ENCODE peak calls at places on chromosomes 3 and 15, in four cellular contexts. One of them, this sample, is unnamed.

GRCh38 chr15:60379466-60380274 is 18.1 kb downstream of the ANXA2 start:
- DNase-seq in WTC11: no peak
- DNase-seq in psoas muscle: no peak
- DNase-seq in fibroblast of the conjunctiva: peak; percentile 76
- DNase-seq in this sample: peak; percentile 84

GRCh38 chr3:126528800-126529541 is 5.0 kb downstream of the CHST13 start:
- DNase-seq in fibroblast of the conjunctiva: peak; percentile 12
- DNase-seq in WTC11: no peak
- DNase-seq in psoas muscle: no peak
- DNase-seq in this sample: no peak

GRCh38 chr3:147191795-147192385 is 214.5 kb downstream of the ZIC4 start:
- DNase-seq in WTC11: peak; percentile 46
- DNase-seq in fibroblast of the conjunctiva: peak; percentile 59
- DNase-seq in psoas muscle: no peak
- DNase-seq in this sample: peak; percentile 68

GRCh38 chr3:194298331-194299227 is 52.5 kb downstream of the CPN2 start:
- DNase-seq in WTC11: no peak
- DNase-seq in psoas muscle: peak; percentile 10
- DNase-seq in fibroblast of the conjunctiva: no peak
- DNase-seq in this sample: no peak

GRCh38 chr3:175238848-175239247 is 379.7 kb downstream of the NAALADL2 start:
- DNase-seq in WTC11: no peak
- DNase-seq in fibroblast of the conjunctiva: no peak
- DNase-seq in psoas muscle: no peak
- DNase-seq in this sample: no peak

GRCh38 chr15:70051948-70052633 is 45.6 kb downstream of the TLE3 start:
- DNase-seq in fibroblast of the conjunctiva: no peak
- DNase-seq in psoas muscle: no peak
- DNase-seq in WTC11: no peak
- DNase-seq in this sample: no peak

GRCh38 chr3:33273628-33274027 is 3.6 kb upstream of the FBXL2 start:
- DNase-seq in fibroblast of the conjunctiva: no peak
- DNase-seq in WTC11: no peak
- DNase-seq in psoas muscle: no peak
- DNase-seq in this sample: no peak

GRCh38 chr15:85621096-85621495 is 173.6 kb downstream of the KLHL25 start:
- DNase-seq in psoas muscle: no peak
- DNase-seq in fibroblast of the conjunctiva: no peak
- DNase-seq in WTC11: no peak
- DNase-seq in this sample: no peak

GRCh38 chr3:127702151-127702578 is 29.4 kb downstream of the ABTB1 start:
- DNase-seq in psoas muscle: peak; percentile 78
- DNase-seq in fibroblast of the conjunctiva: no peak
- DNase-seq in WTC11: no peak
- DNase-seq in this sample: no peak

GRCh38 chr3:54988302-54989022 is 60.6 kb upstream of the LRTM1 start:
- DNase-seq in psoas muscle: peak; percentile 33
- DNase-seq in fibroblast of the conjunctiva: peak; percentile 84
- DNase-seq in WTC11: no peak
- DNase-seq in this sample: no peak

GRCh38 chr15:43134157-43134637 is 811 bp downstream of the TMEM62 start:
- DNase-seq in psoas muscle: no peak
- DNase-seq in fibroblast of the conjunctiva: no peak
- DNase-seq in WTC11: no peak
- DNase-seq in this sample: no peak

GRCh38 chr15:35252351-35252865 is 167.3 kb upstream of the NANOGP8 start:
- DNase-seq in psoas muscle: no peak
- DNase-seq in WTC11: no peak
- DNase-seq in fibroblast of the conjunctiva: no peak
- DNase-seq in this sample: no peak

GRCh38 chr3:141709126-141709770 is 28.9 kb upstream of the RNF7 start:
- DNase-seq in fibroblast of the conjunctiva: no peak
- DNase-seq in psoas muscle: no peak
- DNase-seq in WTC11: no peak
- DNase-seq in this sample: no peak

GRCh38 chr3:21835266-21835665 is 84.3 kb upstream of the ZNF385D start:
- DNase-seq in WTC11: no peak
- DNase-seq in fibroblast of the conjunctiva: peak; percentile 9
- DNase-seq in psoas muscle: no peak
- DNase-seq in this sample: no peak

GRCh38 chr3:81743096-81744025 is 18.1 kb downstream of the GBE1 start:
- DNase-seq in fibroblast of the conjunctiva: peak; percentile 95
- DNase-seq in psoas muscle: no peak
- DNase-seq in WTC11: no peak
- DNase-seq in this sample: peak; percentile 89

GRCh38 chr3:122416966-122417365 is 1.1 kb upstream of the WDR5B start:
- DNase-seq in psoas muscle: peak; percentile 13
- DNase-seq in WTC11: no peak
- DNase-seq in fibroblast of the conjunctiva: no peak
- DNase-seq in this sample: no peak

GRCh38 chr3:27171113-27171512 is 198.1 kb downstream of the NEK10 start:
- DNase-seq in WTC11: no peak
- DNase-seq in psoas muscle: no peak
- DNase-seq in fibroblast of the conjunctiva: no peak
- DNase-seq in this sample: no peak

GRCh38 chr3:69890094-69890493 is 109.4 kb upstream of the SAMMSON start:
- DNase-seq in psoas muscle: no peak
- DNase-seq in WTC11: no peak
- DNase-seq in fibroblast of the conjunctiva: no peak
- DNase-seq in this sample: no peak

GRCh38 chr3:45952456-45952855 is 9.2 kb downstream of the CXCR6 start:
- DNase-seq in psoas muscle: no peak
- DNase-seq in fibroblast of the conjunctiva: no peak
- DNase-seq in WTC11: no peak
- DNase-seq in this sample: no peak